ENCODE peak calls at places on chromosomes 12 and 14, in ten cellular contexts. One of them, this sample, is unnamed.

GRCh38 chr14:73851567-73852382 is at the start of gene PTGR2:
- DNase-seq in natural killer cell: peak; percentile 86
- DNase-seq in stimulated activated CD8-positive, alpha-beta memory T cell treated with anti-CD3 and anti-CD28 coated beads, Interleukin-4, amount 100 ng/mL, for 48 hours: peak; percentile 92
- DNase-seq in pancreas: peak; percentile 96
- DNase-seq in activated CD4-positive, CD25-positive, alpha-beta regulatory T cell treated with anti-CD3 and anti-CD28 coated beads, Interleukin-2, amount 50 U/mL, for 16 hours: peak; percentile 67
- DNase-seq in HEK293T: peak; percentile 99
- DNase-seq in transverse colon: peak; percentile 96
- DNase-seq in SHP77 treated with DMSO at 0.1 percent for 48 hours: peak; percentile 89
- DNase-seq in right lobe of liver: peak; percentile 97
- DNase-seq in NCI-H2081: peak; percentile 88
- DNase-seq in this sample: peak; percentile 95

GRCh38 chr12:112515868-112516267 is 97.1 kb downstream of the PTPN11 start:
- DNase-seq in activated CD4-positive, CD25-positive, alpha-beta regulatory T cell treated with anti-CD3 and anti-CD28 coated beads, Interleukin-2, amount 50 U/mL, for 16 hours: no peak
- DNase-seq in SHP77 treated with DMSO at 0.1 percent for 48 hours: no peak
- DNase-seq in stimulated activated CD8-positive, alpha-beta memory T cell treated with anti-CD3 and anti-CD28 coated beads, Interleukin-4, amount 100 ng/mL, for 48 hours: no peak
- DNase-seq in NCI-H2081: no peak
- DNase-seq in natural killer cell: no peak
- DNase-seq in HEK293T: no peak
- DNase-seq in pancreas: no peak
- DNase-seq in right lobe of liver: no peak
- DNase-seq in transverse colon: no peak
- DNase-seq in this sample: no peak

GRCh38 chr12:51122844-51123243 is 39.4 kb upstream of the CSRNP2 start:
- DNase-seq in HEK293T: no peak
- DNase-seq in activated CD4-positive, CD25-positive, alpha-beta regulatory T cell treated with anti-CD3 and anti-CD28 coated beads, Interleukin-2, amount 50 U/mL, for 16 hours: no peak
- DNase-seq in SHP77 treated with DMSO at 0.1 percent for 48 hours: no peak
- DNase-seq in stimulated activated CD8-positive, alpha-beta memory T cell treated with anti-CD3 and anti-CD28 coated beads, Interleukin-4, amount 100 ng/mL, for 48 hours: no peak
- DNase-seq in transverse colon: no peak
- DNase-seq in right lobe of liver: no peak
- DNase-seq in NCI-H2081: no peak
- DNase-seq in pancreas: no peak
- DNase-seq in natural killer cell: no peak
- DNase-seq in this sample: no peak

GRCh38 chr14:95360828-95361227 is 41.1 kb upstream of the CLMN start:
- DNase-seq in SHP77 treated with DMSO at 0.1 percent for 48 hours: no peak
- DNase-seq in stimulated activated CD8-positive, alpha-beta memory T cell treated with anti-CD3 and anti-CD28 coated beads, Interleukin-4, amount 100 ng/mL, for 48 hours: no peak
- DNase-seq in HEK293T: no peak
- DNase-seq in pancreas: no peak
- DNase-seq in NCI-H2081: no peak
- DNase-seq in right lobe of liver: no peak
- DNase-seq in natural killer cell: no peak
- DNase-seq in activated CD4-positive, CD25-positive, alpha-beta regulatory T cell treated with anti-CD3 and anti-CD28 coated beads, Interleukin-2, amount 50 U/mL, for 16 hours: no peak
- DNase-seq in transverse colon: no peak
- DNase-seq in this sample: no peak

GRCh38 chr14:97445367-97445766 is 648.2 kb downstream of the VRK1 start:
- DNase-seq in stimulated activated CD8-positive, alpha-beta memory T cell treated with anti-CD3 and anti-CD28 coated beads, Interleukin-4, amount 100 ng/mL, for 48 hours: no peak
- DNase-seq in activated CD4-positive, CD25-positive, alpha-beta regulatory T cell treated with anti-CD3 and anti-CD28 coated beads, Interleukin-2, amount 50 U/mL, for 16 hours: no peak
- DNase-seq in NCI-H2081: no peak
- DNase-seq in HEK293T: no peak
- DNase-seq in natural killer cell: no peak
- DNase-seq in transverse colon: no peak
- DNase-seq in right lobe of liver: no peak
- DNase-seq in pancreas: no peak
- DNase-seq in SHP77 treated with DMSO at 0.1 percent for 48 hours: no peak
- DNase-seq in this sample: no peak

GRCh38 chr12:92133795-92134637 is 11.6 kb downstream of the BTG1 start:
- DNase-seq in right lobe of liver: no peak
- DNase-seq in stimulated activated CD8-positive, alpha-beta memory T cell treated with anti-CD3 and anti-CD28 coated beads, Interleukin-4, amount 100 ng/mL, for 48 hours: no peak
- DNase-seq in SHP77 treated with DMSO at 0.1 percent for 48 hours: no peak
- DNase-seq in transverse colon: no peak
- DNase-seq in HEK293T: no peak
- DNase-seq in NCI-H2081: no peak
- DNase-seq in activated CD4-positive, CD25-positive, alpha-beta regulatory T cell treated with anti-CD3 and anti-CD28 coated beads, Interleukin-2, amount 50 U/mL, for 16 hours: no peak
- DNase-seq in natural killer cell: no peak
- DNase-seq in pancreas: no peak
- DNase-seq in this sample: no peak

GRCh38 chr12:85626031-85626781 is 210.0 kb downstream of the RASSF9 start:
- DNase-seq in activated CD4-positive, CD25-positive, alpha-beta regulatory T cell treated with anti-CD3 and anti-CD28 coated beads, Interleukin-2, amount 50 U/mL, for 16 hours: no peak
- DNase-seq in HEK293T: no peak
- DNase-seq in right lobe of liver: no peak
- DNase-seq in natural killer cell: no peak
- DNase-seq in NCI-H2081: no peak
- DNase-seq in stimulated activated CD8-positive, alpha-beta memory T cell treated with anti-CD3 and anti-CD28 coated beads, Interleukin-4, amount 100 ng/mL, for 48 hours: no peak
- DNase-seq in pancreas: no peak
- DNase-seq in transverse colon: no peak
- DNase-seq in SHP77 treated with DMSO at 0.1 percent for 48 hours: no peak
- DNase-seq in this sample: no peak

GRCh38 chr14:50619569-50620141 is 48.5 kb downstream of the SAV1 start:
- DNase-seq in activated CD4-positive, CD25-positive, alpha-beta regulatory T cell treated with anti-CD3 and anti-CD28 coated beads, Interleukin-2, amount 50 U/mL, for 16 hours: no peak
- DNase-seq in natural killer cell: no peak
- DNase-seq in stimulated activated CD8-positive, alpha-beta memory T cell treated with anti-CD3 and anti-CD28 coated beads, Interleukin-4, amount 100 ng/mL, for 48 hours: no peak
- DNase-seq in NCI-H2081: no peak
- DNase-seq in transverse colon: no peak
- DNase-seq in right lobe of liver: no peak
- DNase-seq in SHP77 treated with DMSO at 0.1 percent for 48 hours: no peak
- DNase-seq in HEK293T: peak; percentile 44
- DNase-seq in pancreas: no peak
- DNase-seq in this sample: no peak

GRCh38 chr12:54988402-54989054 is 4.0 kb upstream of the TESPA1 start:
- DNase-seq in right lobe of liver: peak; percentile 83
- DNase-seq in activated CD4-positive, CD25-positive, alpha-beta regulatory T cell treated with anti-CD3 and anti-CD28 coated beads, Interleukin-2, amount 50 U/mL, for 16 hours: no peak
- DNase-seq in HEK293T: no peak
- DNase-seq in natural killer cell: no peak
- DNase-seq in NCI-H2081: no peak
- DNase-seq in stimulated activated CD8-positive, alpha-beta memory T cell treated with anti-CD3 and anti-CD28 coated beads, Interleukin-4, amount 100 ng/mL, for 48 hours: no peak
- DNase-seq in transverse colon: peak; percentile 59
- DNase-seq in SHP77 treated with DMSO at 0.1 percent for 48 hours: peak; percentile 46
- DNase-seq in pancreas: peak; percentile 37
- DNase-seq in this sample: no peak

GRCh38 chr12:57240069-57240921 is 10.7 kb downstream of the STAC3 start:
- DNase-seq in right lobe of liver: no peak
- DNase-seq in pancreas: peak; percentile 76
- DNase-seq in stimulated activated CD8-positive, alpha-beta memory T cell treated with anti-CD3 and anti-CD28 coated beads, Interleukin-4, amount 100 ng/mL, for 48 hours: peak; percentile 78
- DNase-seq in activated CD4-positive, CD25-positive, alpha-beta regulatory T cell treated with anti-CD3 and anti-CD28 coated beads, Interleukin-2, amount 50 U/mL, for 16 hours: peak; percentile 56
- DNase-seq in SHP77 treated with DMSO at 0.1 percent for 48 hours: peak; percentile 25
- DNase-seq in transverse colon: peak; percentile 70
- DNase-seq in NCI-H2081: peak; percentile 58
- DNase-seq in HEK293T: no peak
- DNase-seq in natural killer cell: peak; percentile 48
- DNase-seq in this sample: peak; percentile 72

GRCh38 chr14:70097576-70098256 is 91.0 kb downstream of the SLC8A3 start:
- DNase-seq in stimulated activated CD8-positive, alpha-beta memory T cell treated with anti-CD3 and anti-CD28 coated beads, Interleukin-4, amount 100 ng/mL, for 48 hours: no peak
- DNase-seq in right lobe of liver: no peak
- DNase-seq in natural killer cell: no peak
- DNase-seq in SHP77 treated with DMSO at 0.1 percent for 48 hours: peak; percentile 73
- DNase-seq in HEK293T: no peak
- DNase-seq in pancreas: no peak
- DNase-seq in transverse colon: no peak
- DNase-seq in activated CD4-positive, CD25-positive, alpha-beta regulatory T cell treated with anti-CD3 and anti-CD28 coated beads, Interleukin-2, amount 50 U/mL, for 16 hours: no peak
- DNase-seq in NCI-H2081: peak; percentile 29
- DNase-seq in this sample: no peak

GRCh38 chr12:45192707-45193106 is 23.2 kb upstream of the ANO6 start:
- DNase-seq in activated CD4-positive, CD25-positive, alpha-beta regulatory T cell treated with anti-CD3 and anti-CD28 coated beads, Interleukin-2, amount 50 U/mL, for 16 hours: no peak
- DNase-seq in SHP77 treated with DMSO at 0.1 percent for 48 hours: no peak
- DNase-seq in transverse colon: no peak
- DNase-seq in right lobe of liver: no peak
- DNase-seq in pancreas: no peak
- DNase-seq in natural killer cell: no peak
- DNase-seq in HEK293T: no peak
- DNase-seq in stimulated activated CD8-positive, alpha-beta memory T cell treated with anti-CD3 and anti-CD28 coated beads, Interleukin-4, amount 100 ng/mL, for 48 hours: no peak
- DNase-seq in NCI-H2081: no peak
- DNase-seq in this sample: no peak

GRCh38 chr14:67650694-67651093 is 23.7 kb downstream of the VTI1B start:
- DNase-seq in right lobe of liver: no peak
- DNase-seq in HEK293T: no peak
- DNase-seq in pancreas: no peak
- DNase-seq in natural killer cell: no peak
- DNase-seq in SHP77 treated with DMSO at 0.1 percent for 48 hours: no peak
- DNase-seq in transverse colon: no peak
- DNase-seq in NCI-H2081: no peak
- DNase-seq in stimulated activated CD8-positive, alpha-beta memory T cell treated with anti-CD3 and anti-CD28 coated beads, Interleukin-4, amount 100 ng/mL, for 48 hours: no peak
- DNase-seq in activated CD4-positive, CD25-positive, alpha-beta regulatory T cell treated with anti-CD3 and anti-CD28 coated beads, Interleukin-2, amount 50 U/mL, for 16 hours: no peak
- DNase-seq in this sample: no peak

This sample was measured in CD14-positive monocyte.